ENCODE peak calls at places on chromosomes 11 and 22, in five cellular contexts. F is heart left ventricle; S is CD8-positive, alpha-beta memory T cell; B is uterus; O is PC-3. Y is an unnamed sample. For H3K4me1, the result is how much of the 10 kb centered on the place peaks cover.

GRCh38 chr22:46432164-46433068 is 96.9 kb downstream of the TRMU start:
- DNase-seq in F (no peak), S (peak), B (no peak), O (no peak), Y (no peak)

GRCh38 chr11:59573216-59573615 is 42.4 kb downstream of the OSBP start:
- DNase-seq in S (no peak), O (peak), B (no peak), F (no peak), Y (no peak)

GRCh38 chr11:69514771-69515170 is 33.3 kb downstream of the LINC01488 start:
- DNase-seq in B (no peak), O (no peak), S (no peak), F (no peak), Y (peak)

GRCh38 chr11:16356751-16357365 is 512 bp upstream of the SOX6 start:
- DNase-seq in O (no peak), B (no peak), F (peak), S (no peak), Y (no peak)

GRCh38 chr11:76172583-76172982 is 33.7 kb downstream of the WNT11 start:
- DNase-seq in O (no peak), F (no peak), B (no peak), S (no peak), Y (no peak)

GRCh38 chr22:43446037-43446803 is 34.4 kb downstream of the MPPED1 start:
- DNase-seq in B (peak), F (no peak), O (peak), S (no peak), Y (peak)

GRCh38 chr22:49525776-49526535 is 301.7 kb downstream of the BRD1 start:
- DNase-seq in F (no peak), O (no peak), B (no peak), S (no peak), Y (peak)

GRCh38 chr11:45048870-45049825 is 97.3 kb upstream of the PRDM11 start:
- DNase-seq in S (no peak), B (peak), O (no peak), F (peak), Y (no peak)

GRCh38 chr11:45655831-45656230 is 9.6 kb downstream of the CHST1 start:
- DNase-seq in S (no peak), O (no peak), F (no peak), B (no peak), Y (peak)

GRCh38 chr11:134576286-134576685 is 164.2 kb upstream of the B3GAT1 start:
- DNase-seq in S (no peak), O (no peak), B (no peak), F (no peak), Y (no peak)

GRCh38 chr11:62013266-62014157 is 46.1 kb upstream of the FTH1 start:
- DNase-seq in B (peak), F (no peak), S (no peak), O (peak), Y (peak)

GRCh38 chr11:102453921-102454320 is 1.4 kb upstream of the TMEM123 start:
- DNase-seq in S (no peak), B (no peak), F (no peak), O (no peak), Y (no peak)

GRCh38 chr22:24108073-24108472 is 73.2 kb upstream of the SUSD2 start:
- DNase-seq in B (no peak), O (no peak), S (no peak), F (no peak), Y (no peak)

GRCh38 chr22:40199852-40200251 is 22.1 kb downstream of the TNRC6B start:
- DNase-seq in B (no peak), F (no peak), O (no peak), S (no peak), Y (no peak)
- H3K4me1 ChIP-seq in B (under half), F (half or more), O (under half), S (half or more), Y (under half)

GRCh38 chr22:35631597-35631996 is 14.5 kb upstream of the MB start:
- DNase-seq in O (peak), S (no peak), F (no peak), B (no peak), Y (peak)
- H3K4me1 ChIP-seq in O (under half), S (under half), F (under half), B (under half), Y (under half)

GRCh38 chr11:48082771-48083170 is 102.4 kb downstream of the PTPRJ start:
- DNase-seq in F (no peak), B (no peak), S (no peak), O (no peak), Y (no peak)

GRCh38 chr11:48087974-48088681 is 107.8 kb downstream of the PTPRJ start:
- DNase-seq in B (no peak), S (no peak), O (no peak), F (peak), Y (no peak)

GRCh38 chr11:48083427-48083826 is 103.1 kb downstream of the PTPRJ start:
- DNase-seq in S (no peak), O (no peak), B (no peak), F (no peak), Y (no peak)

GRCh38 chr11:48087422-48087821 is 107.1 kb downstream of the PTPRJ start:
- DNase-seq in B (no peak), S (no peak), F (no peak), O (no peak), Y (no peak)

DNA sequence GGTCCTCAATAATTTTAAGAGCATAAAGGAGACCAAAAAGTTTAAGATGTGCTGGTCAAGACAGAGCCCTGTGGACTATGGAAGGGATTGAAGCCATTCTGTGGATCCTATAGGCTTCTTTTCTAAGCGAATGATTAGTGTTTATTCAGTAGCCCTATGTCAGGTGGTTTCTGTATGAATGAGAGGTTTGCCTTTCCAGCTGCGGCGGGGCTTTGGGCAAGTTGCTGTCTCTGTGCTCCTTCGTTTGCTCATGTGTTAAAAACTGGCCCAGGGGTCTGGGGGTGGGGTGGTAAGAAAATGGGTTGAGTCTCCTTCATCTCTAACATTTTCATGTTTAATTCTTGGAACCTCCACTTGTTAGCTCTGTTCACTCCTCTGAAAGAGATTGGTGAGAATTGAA is 105.3 kb downstream of the PTPRJ start:
- DNase-seq in F (no peak), S (no peak), O (no peak), B (no peak), Y (no peak)
- H3K4me1 ChIP-seq in F (under half), S (under half), O (under half), B (under half), Y (under half)

DNA sequence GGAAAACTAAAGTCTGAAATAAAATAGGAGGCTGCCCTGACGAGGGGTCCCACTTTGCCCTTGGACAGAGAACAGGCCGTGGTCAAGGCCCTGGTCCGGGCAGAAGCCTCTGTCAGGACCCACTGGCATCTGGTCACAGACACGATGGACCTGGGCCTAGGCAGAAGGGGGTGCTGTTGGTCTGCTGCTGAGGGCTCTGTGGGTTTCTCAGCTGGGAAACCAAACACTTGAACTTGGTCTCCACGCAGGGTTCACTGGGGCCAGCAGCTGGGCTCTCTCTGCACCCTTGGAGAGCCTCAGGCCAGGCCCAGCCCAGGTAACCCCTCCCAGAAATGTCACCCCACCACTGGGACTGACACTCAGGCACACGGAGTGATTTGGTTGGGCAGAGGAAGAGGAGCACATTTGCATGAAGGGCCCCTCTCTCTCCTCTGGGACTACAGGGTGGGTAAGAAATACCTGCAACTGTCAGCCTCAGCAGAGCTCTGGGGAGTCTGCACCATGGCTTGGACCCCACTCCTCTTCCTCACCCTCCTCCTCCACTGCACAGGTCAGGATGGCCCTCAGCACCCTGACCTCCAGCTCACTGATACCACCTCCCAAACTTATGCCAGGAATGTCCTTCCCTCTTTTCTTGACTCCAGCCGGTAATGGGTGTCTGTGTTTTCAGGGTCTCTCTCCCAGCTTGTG is 48.1 kb upstream of the TOP3B start:
- DNase-seq in O (no peak), S (no peak), B (peak), F (no peak), Y (peak)
- H3K4me1 ChIP-seq in O (under half), S (under half), B (under half), F (under half), Y (under half)

GRCh38 chr11:129225190-129225589 is 33.1 kb upstream of the ARHGAP32 start:
- DNase-seq in F (no peak), B (no peak), S (no peak), O (peak), Y (no peak)

GRCh38 chr11:129223260-129223659 is 31.1 kb upstream of the ARHGAP32 start:
- DNase-seq in B (no peak), S (no peak), O (no peak), F (no peak), Y (no peak)

GRCh38 chr11:129222158-129222557 is 30.0 kb upstream of the ARHGAP32 start:
- DNase-seq in F (no peak), B (no peak), O (no peak), S (no peak), Y (no peak)

GRCh38 chr11:129224538-129224937 is 32.4 kb upstream of the ARHGAP32 start:
- DNase-seq in F (no peak), O (peak), S (no peak), B (no peak), Y (no peak)

GRCh38 chr11:129223701-129224149 is 31.6 kb upstream of the ARHGAP32 start:
- DNase-seq in O (no peak), S (no peak), F (no peak), B (no peak), Y (no peak)
- H3K4me1 ChIP-seq in O (under half), S (under half), F (under half), B (under half), Y (under half)

DNA sequence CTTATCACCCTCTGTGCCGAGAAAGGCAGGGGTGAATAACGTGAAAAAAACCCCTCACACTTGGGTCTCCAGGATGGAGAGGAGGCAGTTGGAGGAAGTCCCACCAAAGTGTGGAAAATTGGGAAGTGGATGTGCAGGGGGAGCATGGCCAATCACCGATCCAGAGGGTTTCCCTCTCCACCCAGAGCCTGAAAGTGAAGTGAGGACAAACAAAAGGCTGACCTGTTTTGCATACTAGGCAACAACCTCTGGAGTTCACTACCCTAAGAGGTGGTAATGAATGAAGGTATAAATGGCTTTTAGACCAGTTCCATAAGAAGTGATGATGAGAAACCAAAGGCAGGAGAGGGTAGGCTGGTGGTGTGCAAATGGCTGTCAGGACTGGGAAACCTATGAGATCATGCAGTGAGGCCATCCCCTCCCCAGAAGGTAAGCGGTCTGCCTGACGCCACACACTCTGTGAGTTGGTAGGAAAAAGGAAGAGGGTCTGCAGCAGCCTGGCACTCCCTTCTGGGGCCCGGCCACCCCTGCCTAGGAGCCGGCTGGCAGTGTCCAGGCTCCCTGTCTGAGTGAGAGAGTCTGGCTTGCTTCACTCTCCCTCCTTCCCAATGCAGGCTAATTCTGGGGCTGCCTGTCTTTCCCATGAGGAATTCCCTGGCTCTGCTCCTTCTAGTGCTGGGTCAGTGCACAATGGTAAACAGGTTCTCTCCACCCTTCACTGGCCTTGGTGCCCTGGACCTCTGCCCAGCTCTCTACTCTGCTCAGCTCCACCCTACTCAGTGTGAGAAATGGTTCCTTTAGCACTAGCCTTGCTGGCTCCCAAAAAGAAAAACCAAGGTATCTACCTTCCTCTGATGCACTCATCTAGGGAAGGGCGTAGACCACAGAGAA is 15.6 kb downstream of the TBC1D10A start:
- DNase-seq in O (peak), F (peak), B (peak), S (no peak), Y (no peak)
- H3K4me1 ChIP-seq in O (half or more), F (half or more), B (under half), S (half or more), Y (half or more)

GRCh38 chr11:126433244-126433846 is 77.9 kb downstream of the ST3GAL4 start:
- DNase-seq in S (no peak), B (no peak), F (no peak), O (no peak), Y (no peak)

GRCh38 chr11:126432065-126432461 is 76.6 kb downstream of the ST3GAL4 start:
- DNase-seq in S (no peak), B (no peak), F (no peak), O (no peak), Y (no peak)

GRCh38 chr11:126430581-126431320 is 75.3 kb downstream of the ST3GAL4 start:
- DNase-seq in B (no peak), S (no peak), F (no peak), O (peak), Y (no peak)

GRCh38 chr11:126432525-126432924 is 77.0 kb downstream of the ST3GAL4 start:
- DNase-seq in S (no peak), O (no peak), B (no peak), F (no peak), Y (no peak)

GRCh38 chr11:126431401-126432064 is 76.0 kb downstream of the ST3GAL4 start:
- DNase-seq in S (no peak), F (peak), B (peak), O (peak), Y (no peak)
- H3K4me1 ChIP-seq in S (under half), F (under half), B (under half), O (under half), Y (half or more)

GRCh38 chr22:27799334-27800249 is 2.0 kb downstream of the MN1 start:
- DNase-seq in B (no peak), F (no peak), O (peak), S (no peak), Y (no peak)
- H3K4me1 ChIP-seq in B (under half), F (under half), O (under half), S (under half), Y (under half)

GRCh38 chr11:83140691-83141455 is 16.1 kb upstream of the PCF11 start:
- DNase-seq in S (no peak), B (no peak), F (no peak), O (no peak), Y (no peak)
- H3K4me1 ChIP-seq in S (under half), B (under half), F (under half), O (under half), Y (under half)

Y was measured in spleen.